ENCODE peak calls at places on chromosome 22, in eight cellular contexts. K, B, V, O, J, U, R and W are unnamed samples.

GRCh38 chr22:32080904-32081303 is 37.8 kb downstream of the SLC5A1 start:
- DNase-seq in K (no peak), B (peak; percentile 61), V (peak; percentile 39), O (peak; percentile 68), J (peak; percentile 33), U (no peak), R (peak; percentile 40), W (peak; percentile 33)

GRCh38 chr22:48431536-48432315 is 1395.9 kb downstream of the BRD1 start:
- DNase-seq in K (no peak), B (no peak), V (no peak), O (no peak), J (no peak), U (no peak), R (no peak), W (no peak)

GRCh38 chr22:50269573-50270301 is 443 bp downstream of the MAPK11 start:
- DNase-seq in K (no peak), B (peak; percentile 71), V (no peak), O (peak; percentile 35), J (peak; percentile 49), U (no peak), R (peak; percentile 47), W (no peak)

GRCh38 chr22:22928666-22929380 is 41.2 kb downstream of the IGLL5 start:
- DNase-seq in K (no peak), B (peak; percentile 26), V (peak; percentile 78), O (peak; percentile 56), J (no peak), U (peak; percentile 82), R (no peak), W (no peak)

GRCh38 chr22:23263651-23264555 is 83.6 kb downstream of the BCR start:
- DNase-seq in K (no peak), B (no peak), V (peak; percentile 22), O (no peak), J (no peak), U (no peak), R (no peak), W (no peak)

GRCh38 chr22:48663297-48663696 is 1164.4 kb downstream of the BRD1 start:
- DNase-seq in K (no peak), B (peak; percentile 8), V (no peak), O (no peak), J (no peak), U (no peak), R (no peak), W (no peak)

GRCh38 chr22:46673677-46674236 is 53.6 kb downstream of the GRAMD4 start:
- DNase-seq in K (no peak), B (no peak), V (no peak), O (no peak), J (no peak), U (peak; percentile 45), R (no peak), W (no peak)

GRCh38 chr22:39967996-39968968 is 8.1 kb downstream of the TMA7B start:
- DNase-seq in K (no peak), B (no peak), V (no peak), O (peak; percentile 8), J (no peak), U (no peak), R (peak; percentile 73), W (peak; percentile 14)

GRCh38 chr22:46379301-46379930 is 43.9 kb downstream of the TRMU start:
- DNase-seq in K (no peak), B (no peak), V (no peak), O (no peak), J (no peak), U (no peak), R (no peak), W (peak; percentile 57)

GRCh38 chr22:27314276-27314807 is 487.2 kb downstream of the MN1 start:
- DNase-seq in K (no peak), B (no peak), V (peak; percentile 42), O (no peak), J (peak; percentile 39), U (no peak), R (no peak), W (no peak)

GRCh38 chr22:50074551-50075042 is 10.6 kb downstream of the MLC1 start:
- DNase-seq in K (no peak), B (peak; percentile 10), V (peak; percentile 67), O (no peak), J (no peak), U (no peak), R (no peak), W (no peak)

GRCh38 chr22:37996079-37996478 is 11.7 kb upstream of the SOX10 start:
- DNase-seq in K (no peak), B (no peak), V (no peak), O (no peak), J (peak; percentile 76), U (no peak), R (peak; percentile 17), W (no peak)

GRCh38 chr22:39500101-39500500 is 2.0 kb upstream of the MIEF1 start:
- DNase-seq in K (no peak), B (no peak), V (no peak), O (no peak), J (no peak), U (no peak), R (no peak), W (no peak)

GRCh38 chr22:32712644-32713355 is 88.7 kb upstream of the TIMP3 start:
- DNase-seq in K (no peak), B (no peak), V (no peak), O (peak; percentile 46), J (no peak), U (no peak), R (no peak), W (no peak)

GRCh38 chr22:30858976-30859713 is 109.4 kb downstream of the MORC2 start:
- DNase-seq in K (no peak), B (no peak), V (no peak), O (no peak), J (no peak), U (no peak), R (no peak), W (no peak)